ENCODE peak calls at places on chromosome 10, in nine cellular contexts. O, D, E, J, S, G, B, A and L are unnamed samples.

GRCh38 chr10:69327463-69328345 is 49.4 kb downstream of the HK1 start:
- DNase-seq in S (no peak), A (no peak), O (peak; percentile 88), D (peak; percentile 91), G (no peak), E (no peak), J (peak; percentile 47), B (no peak), L (no peak)

GRCh38 chr10:35875281-35875680 is 233.2 kb upstream of the FZD8 start:
- DNase-seq in A (no peak), G (no peak), J (no peak), E (no peak), O (no peak), S (no peak), D (no peak), B (no peak), L (no peak)

GRCh38 chr10:5600908-5601307 is 65.5 kb downstream of the ASB13 start:
- DNase-seq in J (no peak), S (no peak), E (no peak), G (no peak), B (no peak), D (no peak), A (no peak), O (no peak), L (no peak)

GRCh38 chr10:60733826-60734225 is 44.5 kb upstream of the CDK1 start:
- DNase-seq in D (no peak), J (no peak), E (no peak), A (no peak), G (no peak), B (no peak), O (no peak), S (no peak), L (no peak)

GRCh38 chr10:24415455-24416169 is 206.7 kb downstream of the KIAA1217 start:
- DNase-seq in E (no peak), G (peak; percentile 28), B (no peak), O (peak; percentile 80), S (no peak), J (no peak), D (peak; percentile 94), A (no peak), L (no peak)

GRCh38 chr10:130425169-130425568 is 289.0 kb downstream of the GLRX3 start:
- DNase-seq in A (no peak), O (no peak), B (no peak), D (no peak), S (no peak), G (no peak), J (no peak), E (no peak), L (no peak)

GRCh38 chr10:108970016-108970415 is 953.3 kb downstream of the XPNPEP1 start:
- DNase-seq in G (peak; percentile 23), E (no peak), J (no peak), B (peak; percentile 40), D (no peak), A (no peak), S (no peak), O (no peak), L (no peak)

GRCh38 chr10:93435621-93436385 is 46.3 kb downstream of the MYOF start:
- DNase-seq in S (peak; percentile 35), E (no peak), D (no peak), J (no peak), B (no peak), O (no peak), G (peak; percentile 34), A (no peak), L (no peak)

GRCh38 chr10:133141144-133141962 is 18.7 kb upstream of the KNDC1 start:
- DNase-seq in E (no peak), J (no peak), O (no peak), D (peak; percentile 78), S (no peak), G (no peak), B (peak; percentile 25), A (no peak), L (no peak)